ENCODE peak calls at places on chromosomes 2 and 18, in ten cellular contexts. One of them, this sample, is unnamed.

GRCh38 chr2:165440367-165440766 is 29.1 kb upstream of the CSRNP3 start:
- DNase-seq in heart left ventricle: no peak
- DNase-seq in mucosa of descending colon: no peak
- DNase-seq in fibroblast of the conjunctiva: peak; percentile 94
- DNase-seq in RCC 7860: no peak
- DNase-seq in T-helper 1 cell: no peak
- DNase-seq in AG04449: peak; percentile 5
- DNase-seq in T1000: no peak
- DNase-seq in AG08395: peak; percentile 69
- DNase-seq in HAP-1: peak; percentile 81
- DNase-seq in this sample: no peak

GRCh38 chr2:47076586-47077441 is 78.3 kb downstream of the STPG4 start:
- DNase-seq in heart left ventricle: no peak
- DNase-seq in mucosa of descending colon: no peak
- DNase-seq in fibroblast of the conjunctiva: peak; percentile 61
- DNase-seq in RCC 7860: peak; percentile 99
- DNase-seq in T-helper 1 cell: no peak
- DNase-seq in AG04449: peak; percentile 92
- DNase-seq in T1000: peak; percentile 71
- DNase-seq in AG08395: peak; percentile 97
- DNase-seq in HAP-1: peak; percentile 67
- DNase-seq in this sample: peak; percentile 98

GRCh38 chr2:119746836-119747235 is 12.9 kb upstream of the PTPN4 start:
- DNase-seq in heart left ventricle: no peak
- DNase-seq in mucosa of descending colon: no peak
- DNase-seq in fibroblast of the conjunctiva: no peak
- DNase-seq in RCC 7860: no peak
- DNase-seq in T-helper 1 cell: no peak
- DNase-seq in AG04449: no peak
- DNase-seq in T1000: no peak
- DNase-seq in AG08395: peak; percentile 73
- DNase-seq in HAP-1: no peak
- DNase-seq in this sample: no peak

GRCh38 chr2:188244383-188244782 is 47.3 kb upstream of the GULP1 start:
- DNase-seq in heart left ventricle: no peak
- DNase-seq in mucosa of descending colon: no peak
- DNase-seq in fibroblast of the conjunctiva: no peak
- DNase-seq in RCC 7860: no peak
- DNase-seq in T-helper 1 cell: no peak
- DNase-seq in AG04449: no peak
- DNase-seq in T1000: no peak
- DNase-seq in AG08395: peak; percentile 12
- DNase-seq in HAP-1: no peak
- DNase-seq in this sample: no peak

GRCh38 chr2:100199421-100199820 is 57.0 kb upstream of the AFF3 start:
- DNase-seq in heart left ventricle: no peak
- DNase-seq in mucosa of descending colon: no peak
- DNase-seq in fibroblast of the conjunctiva: no peak
- DNase-seq in RCC 7860: no peak
- DNase-seq in T-helper 1 cell: no peak
- DNase-seq in AG04449: no peak
- DNase-seq in T1000: no peak
- DNase-seq in AG08395: no peak
- DNase-seq in HAP-1: no peak
- DNase-seq in this sample: no peak

GRCh38 chr2:119860924-119861323 is 101.2 kb downstream of the PTPN4 start:
- DNase-seq in heart left ventricle: no peak
- DNase-seq in mucosa of descending colon: no peak
- DNase-seq in fibroblast of the conjunctiva: no peak
- DNase-seq in RCC 7860: no peak
- DNase-seq in T-helper 1 cell: no peak
- DNase-seq in AG04449: no peak
- DNase-seq in T1000: no peak
- DNase-seq in AG08395: no peak
- DNase-seq in HAP-1: no peak
- DNase-seq in this sample: no peak

GRCh38 chr2:36214682-36215081 is 140.9 kb upstream of the CRIM1 start:
- DNase-seq in heart left ventricle: no peak
- DNase-seq in mucosa of descending colon: no peak
- DNase-seq in fibroblast of the conjunctiva: no peak
- DNase-seq in RCC 7860: no peak
- DNase-seq in T-helper 1 cell: no peak
- DNase-seq in AG04449: no peak
- DNase-seq in T1000: no peak
- DNase-seq in AG08395: no peak
- DNase-seq in HAP-1: no peak
- DNase-seq in this sample: no peak

GRCh38 chr2:153940511-153940910 is 68.8 kb downstream of the GALNT13 start:
- DNase-seq in heart left ventricle: no peak
- DNase-seq in mucosa of descending colon: no peak
- DNase-seq in fibroblast of the conjunctiva: no peak
- DNase-seq in RCC 7860: no peak
- DNase-seq in T-helper 1 cell: no peak
- DNase-seq in AG04449: no peak
- DNase-seq in T1000: peak; percentile 4
- DNase-seq in AG08395: no peak
- DNase-seq in HAP-1: no peak
- DNase-seq in this sample: no peak

GRCh38 chr2:200308421-200309295 is 2.2 kb downstream of the SPATS2L start:
- DNase-seq in heart left ventricle: no peak
- DNase-seq in mucosa of descending colon: no peak
- DNase-seq in fibroblast of the conjunctiva: no peak
- DNase-seq in RCC 7860: no peak
- DNase-seq in T-helper 1 cell: no peak
- DNase-seq in AG04449: no peak
- DNase-seq in T1000: no peak
- DNase-seq in AG08395: peak; percentile 24
- DNase-seq in HAP-1: peak; percentile 62
- DNase-seq in this sample: no peak

GRCh38 chr2:189516546-189516945 is 64.0 kb downstream of the SLC40A1 start:
- DNase-seq in heart left ventricle: no peak
- DNase-seq in mucosa of descending colon: no peak
- DNase-seq in fibroblast of the conjunctiva: no peak
- DNase-seq in RCC 7860: no peak
- DNase-seq in T-helper 1 cell: no peak
- DNase-seq in AG04449: no peak
- DNase-seq in T1000: no peak
- DNase-seq in AG08395: no peak
- DNase-seq in HAP-1: no peak
- DNase-seq in this sample: no peak

GRCh38 chr2:30200875-30201274 is 30.5 kb upstream of the LBH start:
- DNase-seq in heart left ventricle: no peak
- DNase-seq in mucosa of descending colon: no peak
- DNase-seq in fibroblast of the conjunctiva: no peak
- DNase-seq in RCC 7860: no peak
- DNase-seq in T-helper 1 cell: no peak
- DNase-seq in AG04449: no peak
- DNase-seq in T1000: no peak
- DNase-seq in AG08395: no peak
- DNase-seq in HAP-1: no peak
- DNase-seq in this sample: no peak

GRCh38 chr2:170073288-170073687 is 104.7 kb upstream of the MYO3B start:
- DNase-seq in heart left ventricle: no peak
- DNase-seq in mucosa of descending colon: peak; percentile 19
- DNase-seq in fibroblast of the conjunctiva: peak; percentile 60
- DNase-seq in RCC 7860: no peak
- DNase-seq in T-helper 1 cell: no peak
- DNase-seq in AG04449: peak; percentile 26
- DNase-seq in T1000: no peak
- DNase-seq in AG08395: peak; percentile 21
- DNase-seq in HAP-1: no peak
- DNase-seq in this sample: no peak

GRCh38 chr2:20637147-20637546 is 13.8 kb downstream of the HS1BP3 start:
- DNase-seq in heart left ventricle: peak; percentile 76
- DNase-seq in mucosa of descending colon: no peak
- DNase-seq in fibroblast of the conjunctiva: no peak
- DNase-seq in RCC 7860: no peak
- DNase-seq in T-helper 1 cell: no peak
- DNase-seq in AG04449: no peak
- DNase-seq in T1000: no peak
- DNase-seq in AG08395: no peak
- DNase-seq in HAP-1: no peak
- DNase-seq in this sample: no peak

GRCh38 chr2:202944403-202944802 is 32.3 kb downstream of the CARF start:
- DNase-seq in heart left ventricle: no peak
- DNase-seq in mucosa of descending colon: no peak
- DNase-seq in fibroblast of the conjunctiva: no peak
- DNase-seq in RCC 7860: no peak
- DNase-seq in T-helper 1 cell: no peak
- DNase-seq in AG04449: no peak
- DNase-seq in T1000: no peak
- DNase-seq in AG08395: no peak
- DNase-seq in HAP-1: no peak
- DNase-seq in this sample: no peak

GRCh38 chr2:120914839-120915521 is 179.3 kb downstream of the GLI2 start:
- DNase-seq in heart left ventricle: peak; percentile 88
- DNase-seq in mucosa of descending colon: peak; percentile 49
- DNase-seq in fibroblast of the conjunctiva: peak; percentile 75
- DNase-seq in RCC 7860: peak; percentile 91
- DNase-seq in T-helper 1 cell: no peak
- DNase-seq in AG04449: peak; percentile 80
- DNase-seq in T1000: no peak
- DNase-seq in AG08395: peak; percentile 94
- DNase-seq in HAP-1: no peak
- DNase-seq in this sample: peak; percentile 99

GRCh38 chr2:127859712-127860085 is 1.7 kb upstream of the POLR2D start:
- DNase-seq in heart left ventricle: peak; percentile 64
- DNase-seq in mucosa of descending colon: peak; percentile 86
- DNase-seq in fibroblast of the conjunctiva: no peak
- DNase-seq in RCC 7860: no peak
- DNase-seq in T-helper 1 cell: peak; percentile 71
- DNase-seq in AG04449: no peak
- DNase-seq in T1000: no peak
- DNase-seq in AG08395: no peak
- DNase-seq in HAP-1: no peak
- DNase-seq in this sample: no peak

GRCh38 chr18:23992119-23992940 is 22.2 kb upstream of the TTC39C start:
- DNase-seq in heart left ventricle: peak; percentile 68
- DNase-seq in mucosa of descending colon: no peak
- DNase-seq in fibroblast of the conjunctiva: no peak
- DNase-seq in RCC 7860: no peak
- DNase-seq in T-helper 1 cell: peak; percentile 34
- DNase-seq in AG04449: no peak
- DNase-seq in T1000: no peak
- DNase-seq in AG08395: no peak
- DNase-seq in HAP-1: no peak
- DNase-seq in this sample: no peak

GRCh38 chr2:219638217-219638947 is 11.0 kb downstream of the SLC4A3 start:
- DNase-seq in heart left ventricle: no peak
- DNase-seq in mucosa of descending colon: no peak
- DNase-seq in fibroblast of the conjunctiva: no peak
- DNase-seq in RCC 7860: no peak
- DNase-seq in T-helper 1 cell: no peak
- DNase-seq in AG04449: no peak
- DNase-seq in T1000: no peak
- DNase-seq in AG08395: no peak
- DNase-seq in HAP-1: no peak
- DNase-seq in this sample: no peak

GRCh38 chr2:3600256-3600855 is 5.4 kb downstream of the COLEC11 start:
- DNase-seq in heart left ventricle: no peak
- DNase-seq in mucosa of descending colon: no peak
- DNase-seq in fibroblast of the conjunctiva: no peak
- DNase-seq in RCC 7860: no peak
- DNase-seq in T-helper 1 cell: no peak
- DNase-seq in AG04449: no peak
- DNase-seq in T1000: no peak
- DNase-seq in AG08395: no peak
- DNase-seq in HAP-1: no peak
- DNase-seq in this sample: no peak

GRCh38 chr2:193837368-193837767 is 1642.6 kb upstream of the TMEFF2 start:
- DNase-seq in heart left ventricle: no peak
- DNase-seq in mucosa of descending colon: no peak
- DNase-seq in fibroblast of the conjunctiva: no peak
- DNase-seq in RCC 7860: peak; percentile 3
- DNase-seq in T-helper 1 cell: no peak
- DNase-seq in AG04449: no peak
- DNase-seq in T1000: no peak
- DNase-seq in AG08395: no peak
- DNase-seq in HAP-1: no peak
- DNase-seq in this sample: no peak

GRCh38 chr2:96763511-96764252 is 3.0 kb downstream of the CNNM4 start:
- DNase-seq in heart left ventricle: no peak
- DNase-seq in mucosa of descending colon: peak; percentile 71
- DNase-seq in fibroblast of the conjunctiva: no peak
- DNase-seq in RCC 7860: no peak
- DNase-seq in T-helper 1 cell: no peak
- DNase-seq in AG04449: no peak
- DNase-seq in T1000: no peak
- DNase-seq in AG08395: peak; percentile 26
- DNase-seq in HAP-1: peak; percentile 66
- DNase-seq in this sample: no peak

GRCh38 chr2:206555721-206556120 is 86.6 kb upstream of the FAM237A start:
- DNase-seq in heart left ventricle: no peak
- DNase-seq in mucosa of descending colon: no peak
- DNase-seq in fibroblast of the conjunctiva: peak; percentile 1
- DNase-seq in RCC 7860: no peak
- DNase-seq in T-helper 1 cell: no peak
- DNase-seq in AG04449: peak; percentile 40
- DNase-seq in T1000: no peak
- DNase-seq in AG08395: no peak
- DNase-seq in HAP-1: no peak
- DNase-seq in this sample: no peak

GRCh38 chr2:148876190-148876588 is 1.2 kb downstream of the KIF5C start:
- DNase-seq in heart left ventricle: no peak
- DNase-seq in mucosa of descending colon: no peak
- DNase-seq in fibroblast of the conjunctiva: no peak
- DNase-seq in RCC 7860: no peak
- DNase-seq in T-helper 1 cell: no peak
- DNase-seq in AG04449: no peak
- DNase-seq in T1000: no peak
- DNase-seq in AG08395: no peak
- DNase-seq in HAP-1: peak; percentile 14
- DNase-seq in this sample: no peak

GRCh38 chr2:33395660-33396249 is 80.7 kb upstream of the RASGRP3 start:
- DNase-seq in heart left ventricle: no peak
- DNase-seq in mucosa of descending colon: peak; percentile 62
- DNase-seq in fibroblast of the conjunctiva: peak; percentile 48
- DNase-seq in RCC 7860: peak; percentile 17
- DNase-seq in T-helper 1 cell: peak; percentile 12
- DNase-seq in AG04449: no peak
- DNase-seq in T1000: peak; percentile 10
- DNase-seq in AG08395: peak; percentile 61
- DNase-seq in HAP-1: peak; percentile 29
- DNase-seq in this sample: no peak

GRCh38 chr2:232335859-232336215 is 42.7 kb upstream of the ALPP start:
- DNase-seq in heart left ventricle: peak; percentile 46
- DNase-seq in mucosa of descending colon: no peak
- DNase-seq in fibroblast of the conjunctiva: no peak
- DNase-seq in RCC 7860: no peak
- DNase-seq in T-helper 1 cell: no peak
- DNase-seq in AG04449: no peak
- DNase-seq in T1000: no peak
- DNase-seq in AG08395: no peak
- DNase-seq in HAP-1: no peak
- DNase-seq in this sample: no peak

GRCh38 chr2:160144278-160144990 is 55.6 kb downstream of the ITGB6 start:
- DNase-seq in heart left ventricle: no peak
- DNase-seq in mucosa of descending colon: no peak
- DNase-seq in fibroblast of the conjunctiva: no peak
- DNase-seq in RCC 7860: no peak
- DNase-seq in T-helper 1 cell: no peak
- DNase-seq in AG04449: no peak
- DNase-seq in T1000: no peak
- DNase-seq in AG08395: peak; percentile 20
- DNase-seq in HAP-1: no peak
- DNase-seq in this sample: no peak

GRCh38 chr2:225457462-225457861 is 58.0 kb downstream of the NYAP2 start:
- DNase-seq in heart left ventricle: no peak
- DNase-seq in mucosa of descending colon: no peak
- DNase-seq in fibroblast of the conjunctiva: no peak
- DNase-seq in RCC 7860: no peak
- DNase-seq in T-helper 1 cell: no peak
- DNase-seq in AG04449: no peak
- DNase-seq in T1000: no peak
- DNase-seq in AG08395: no peak
- DNase-seq in HAP-1: no peak
- DNase-seq in this sample: no peak

GRCh38 chr18:21330122-21330701 is 88.2 kb downstream of the GREB1L start:
- DNase-seq in heart left ventricle: no peak
- DNase-seq in mucosa of descending colon: peak; percentile 2
- DNase-seq in fibroblast of the conjunctiva: peak; percentile 20
- DNase-seq in RCC 7860: peak; percentile 41
- DNase-seq in T-helper 1 cell: no peak
- DNase-seq in AG04449: no peak
- DNase-seq in T1000: peak; percentile 17
- DNase-seq in AG08395: peak; percentile 81
- DNase-seq in HAP-1: no peak
- DNase-seq in this sample: peak; percentile 56

This sample was measured in HS-27A.